ENCODE peak calls at places on chromosomes 11 and 22, in ten cellular contexts. E is left cardiac atrium; G is T1000; T is kidney; D is OCI-M1; B is A549; C is NCI-H774; F is thoracic aorta; P is activated CD8-positive, alpha-beta T cell treated with anti-CD3 and anti-CD28 coated beads, Interleukin-2, amount 10 ng/mL, durations not matched to agents 7 days and 5 days; X is GM13977. M is an unnamed sample.

GRCh38 chr11:123580557-123581275 is 73.7 kb downstream of the SCN3B start:
- DNase-seq in E (peak), G (no peak), T (no peak), D (peak), B (peak), C (peak), F (no peak), P (peak), X (peak), M (peak)

GRCh38 chr22:42172385-42173172 is 42.0 kb upstream of the CYP2D6 start:
- DNase-seq in E (no peak), G (no peak), T (no peak), D (no peak), B (no peak), C (no peak), F (no peak), P (no peak), X (peak), M (no peak)

GRCh38 chr11:13777341-13777985 is 109.0 kb downstream of the FAR1 start:
- DNase-seq in E (no peak), G (no peak), T (no peak), D (no peak), B (no peak), C (no peak), F (no peak), P (no peak), X (no peak), M (no peak)

GRCh38 chr11:46615756-46616155 is 1.3 kb downstream of the HARBI1 start:
- DNase-seq in E (no peak), G (no peak), T (no peak), D (no peak), B (no peak), C (no peak), F (no peak), P (no peak), X (no peak), M (no peak)

GRCh38 chr11:128522943-128523518 is 64.3 kb downstream of the ETS1 start:
- DNase-seq in E (no peak), G (no peak), T (no peak), D (no peak), B (no peak), C (no peak), F (no peak), P (peak), X (peak), M (no peak)

GRCh38 chr11:4459470-4459869 is 10.4 kb downstream of the OR52K2 start:
- DNase-seq in E (peak), G (no peak), T (no peak), D (no peak), B (no peak), C (no peak), F (no peak), P (no peak), X (no peak), M (peak)

GRCh38 chr11:128726464-128727139 is 32.7 kb downstream of the FLI1 start:
- DNase-seq in E (no peak), G (no peak), T (no peak), D (peak), B (no peak), C (no peak), F (no peak), P (peak), X (peak), M (peak)

GRCh38 chr22:37310815-37311595 is 28.7 kb downstream of the CYTH4 start:
- DNase-seq in E (no peak), G (no peak), T (no peak), D (no peak), B (no peak), C (no peak), F (no peak), P (no peak), X (no peak), M (peak)

GRCh38 chr11:23539556-23539955 is 679.3 kb upstream of the CCDC179 start:
- DNase-seq in E (no peak), G (no peak), T (no peak), D (no peak), B (no peak), C (no peak), F (no peak), P (no peak), X (no peak), M (no peak)

GRCh38 chr22:17971711-17972110 is 52.6 kb downstream of the MICAL3 start:
- DNase-seq in E (no peak), G (no peak), T (no peak), D (no peak), B (no peak), C (no peak), F (no peak), P (no peak), X (no peak), M (no peak)

GRCh38 chr11:109071712-109072524 is 350.1 kb upstream of the C11orf87 start:
- DNase-seq in E (peak), G (no peak), T (no peak), D (no peak), B (no peak), C (no peak), F (peak), P (no peak), X (no peak), M (no peak)

GRCh38 chr11:11313426-11313825 is 39.6 kb downstream of the CSNK2A3 start:
- DNase-seq in E (no peak), G (no peak), T (no peak), D (no peak), B (peak), C (no peak), F (no peak), P (no peak), X (no peak), M (peak)

GRCh38 chr22:42367980-42368378 is 64.2 kb downstream of the NFAM1 start:
- DNase-seq in E (peak), G (no peak), T (no peak), D (no peak), B (no peak), C (no peak), F (no peak), P (no peak), X (no peak), M (no peak)

GRCh38 chr11:32939866-32940265 is 47.3 kb downstream of the QSER1 start:
- DNase-seq in E (no peak), G (no peak), T (no peak), D (no peak), B (no peak), C (no peak), F (no peak), P (no peak), X (no peak), M (no peak)

GRCh38 chr11:26442131-26442530 is 110.2 kb downstream of the ANO3 start:
- DNase-seq in E (no peak), G (no peak), T (no peak), D (no peak), B (no peak), C (no peak), F (no peak), P (no peak), X (no peak), M (no peak)

GRCh38 chr11:28836285-28837081 is 728.3 kb downstream of the METTL15 start:
- DNase-seq in E (no peak), G (peak), T (no peak), D (no peak), B (peak), C (no peak), F (no peak), P (no peak), X (no peak), M (no peak)

GRCh38 chr11:1078191-1078601 is 3.5 kb downstream of the MUC2 start:
- DNase-seq in E (peak), G (no peak), T (peak), D (no peak), B (no peak), C (no peak), F (no peak), P (no peak), X (no peak), M (peak)

GRCh38 chr11:65429069-65429681 is 6.6 kb downstream of the NEAT1 start:
- DNase-seq in E (no peak), G (no peak), T (no peak), D (peak), B (no peak), C (no peak), F (no peak), P (no peak), X (no peak), M (no peak)

GRCh38 chr22:28799125-28799833 is 1.1 kb downstream of the XBP1 start:
- DNase-seq in E (peak), G (no peak), T (peak), D (peak), B (peak), C (no peak), F (peak), P (no peak), X (peak), M (peak)

M was measured in lower lobe of right lung.